ENCODE peak calls at places on chromosomes 13 and 19, in ten cellular contexts. B is left lung; D is body of pancreas; Z is upper lobe of left lung; U is esophagus muscularis mucosa; J is transverse colon; V is cardiac muscle cell; N is neuronal stem cell; R is effector memory CD4-positive, alpha-beta T cell; W is heart right ventricle. M is an unnamed sample.
A peak's percentile ranks its signal among the peaks of the same experiment; 100 is the strongest.

GRCh38 chr13:44040070-44040753 is 160.5 kb downstream of the LACC1 start:
- DNase-seq in B (no peak), D (no peak), Z (no peak), U (no peak), J (no peak), V (no peak), N (no peak), R (no peak), W (no peak), M (no peak)

GRCh38 chr19:10390652-10391286 is 10.4 kb upstream of the TYK2 start:
- DNase-seq in B (peak; percentile 82), D (peak; percentile 77), Z (peak; percentile 75), U (no peak), J (peak; percentile 71), V (peak; percentile 77), N (peak; percentile 68), R (peak; percentile 65), W (peak; percentile 76), M (peak; percentile 53)

GRCh38 chr19:33805313-33805712 is 8.6 kb downstream of the KCTD15 start:
- DNase-seq in B (no peak), D (no peak), Z (no peak), U (no peak), J (no peak), V (no peak), N (no peak), R (no peak), W (no peak), M (no peak)

GRCh38 chr19:13020002-13020414 is 24.7 kb downstream of the NFIX start:
- DNase-seq in B (peak; percentile 43), D (no peak), Z (no peak), U (no peak), J (no peak), V (no peak), N (no peak), R (no peak), W (no peak), M (no peak)

GRCh38 chr19:42280761-42281174 is 11.7 kb downstream of the CIC start:
- DNase-seq in B (no peak), D (no peak), Z (no peak), U (no peak), J (peak; percentile 49), V (peak; percentile 67), N (no peak), R (no peak), W (peak; percentile 79), M (no peak)

GRCh38 chr13:61084983-61085382 is 330.7 kb downstream of the PCDH20 start:
- DNase-seq in B (no peak), D (no peak), Z (no peak), U (no peak), J (no peak), V (no peak), N (no peak), R (no peak), W (no peak), M (peak; percentile 20)

GRCh38 chr13:77093735-77094134 is 66.8 kb upstream of the FBXL3 start:
- DNase-seq in B (no peak), D (no peak), Z (no peak), U (no peak), J (no peak), V (no peak), N (no peak), R (no peak), W (no peak), M (no peak)

GRCh38 chr19:1172353-1173159 is 1.5 kb downstream of the SBNO2 start:
- DNase-seq in B (peak; percentile 85), D (peak; percentile 78), Z (peak; percentile 77), U (no peak), J (peak; percentile 76), V (no peak), N (no peak), R (no peak), W (peak; percentile 62), M (peak; percentile 71)

GRCh38 chr13:94710881-94711560 is 1.3 kb downstream of the SOX21 start:
- DNase-seq in B (peak; percentile 78), D (no peak), Z (no peak), U (peak; percentile 79), J (no peak), V (no peak), N (no peak), R (no peak), W (no peak), M (no peak)

GRCh38 chr19:3096267-3096901 is 2.2 kb downstream of the GNA11 start:
- DNase-seq in B (peak; percentile 73), D (peak; percentile 15), Z (no peak), U (no peak), J (peak; percentile 43), V (no peak), N (no peak), R (no peak), W (peak; percentile 6), M (no peak)

GRCh38 chr19:4986471-4986888 is 17.6 kb downstream of the KDM4B start:
- DNase-seq in B (no peak), D (no peak), Z (no peak), U (no peak), J (no peak), V (no peak), N (no peak), R (no peak), W (no peak), M (no peak)

GRCh38 chr19:29376855-29377354 is 148.9 kb upstream of the VSTM2B start:
- DNase-seq in B (no peak), D (no peak), Z (peak; percentile 6), U (peak; percentile 78), J (no peak), V (no peak), N (no peak), R (no peak), W (no peak), M (no peak)

GRCh38 chr19:3785938-3786824 is at the start of gene MATK:
- DNase-seq in B (peak; percentile 60), D (no peak), Z (no peak), U (no peak), J (no peak), V (no peak), N (no peak), R (no peak), W (no peak), M (no peak)

GRCh38 chr13:59906413-59907027 is 257.2 kb downstream of the DIAPH3 start:
- DNase-seq in B (no peak), D (no peak), Z (no peak), U (no peak), J (no peak), V (peak; percentile 40), N (no peak), R (no peak), W (no peak), M (peak; percentile 3)

GRCh38 chr19:13978306-13978705 is 26.0 kb downstream of the DCAF15 start:
- DNase-seq in B (peak; percentile 91), D (peak; percentile 59), Z (peak; percentile 85), U (peak; percentile 95), J (peak; percentile 81), V (peak; percentile 83), N (peak; percentile 85), R (no peak), W (peak; percentile 87), M (no peak)

GRCh38 chr13:45327253-45327954 is 13.6 kb downstream of the TPT1 start:
- DNase-seq in B (no peak), D (no peak), Z (no peak), U (no peak), J (no peak), V (no peak), N (no peak), R (no peak), W (no peak), M (no peak)
- H3K27ac ChIP-seq in B (no peak overlapping the region), D (no peak overlapping the region), Z (peak overlapping the region; percentile 0), U (no peak overlapping the region), J (no peak overlapping the region), V (no peak overlapping the region), N (no peak overlapping the region), R (no peak overlapping the region), W (no peak overlapping the region), M (no peak overlapping the region)

GRCh38 chr13:30147380-30147779 is 160.0 kb downstream of the KATNAL1 start:
- DNase-seq in B (no peak), D (no peak), Z (no peak), U (no peak), J (no peak), V (no peak), N (no peak), R (no peak), W (no peak), M (no peak)
- H3K4me1 ChIP-seq in B (peaks cover 10% of the 10 kb centered on the region), D (peaks cover 10% of the 10 kb centered on the region), Z (peaks cover 8% of the 10 kb centered on the region), U (peaks cover 10% of the 10 kb centered on the region), J (peaks cover 7% of the 10 kb centered on the region), V (peaks cover 9% of the 10 kb centered on the region), N (no peaks in the 10 kb centered on the region), R (peaks cover 85% of the 10 kb centered on the region), W (peaks cover 9% of the 10 kb centered on the region), M (peaks cover 22% of the 10 kb centered on the region)

GRCh38 chr19:15243236-15243957 is 11.1 kb upstream of the EPHX3 start:
- DNase-seq in B (no peak), D (no peak), Z (no peak), U (no peak), J (no peak), V (no peak), N (no peak), R (no peak), W (no peak), M (no peak)
- H3K27ac ChIP-seq in B (no peak overlapping the region), D (no peak overlapping the region), Z (no peak overlapping the region), U (no peak overlapping the region), J (no peak overlapping the region), V (no peak overlapping the region), N (no peak overlapping the region), R (no peak overlapping the region), W (no peak overlapping the region), M (no peak overlapping the region)

GRCh38 chr13:29525757-29526156 is 69.7 kb downstream of the SLC7A1 start:
- DNase-seq in B (no peak), D (no peak), Z (no peak), U (no peak), J (no peak), V (no peak), N (no peak), R (no peak), W (no peak), M (no peak)

GRCh38 chr13:29524641-29525040 is 70.8 kb downstream of the SLC7A1 start:
- DNase-seq in B (no peak), D (no peak), Z (no peak), U (no peak), J (no peak), V (no peak), N (no peak), R (no peak), W (no peak), M (no peak)

GRCh38 chr13:29527916-29528315 is 67.6 kb downstream of the SLC7A1 start:
- DNase-seq in B (no peak), D (no peak), Z (no peak), U (no peak), J (no peak), V (no peak), N (no peak), R (no peak), W (no peak), M (no peak)

GRCh38 chr13:29527511-29527910 is 68.0 kb downstream of the SLC7A1 start:
- DNase-seq in B (no peak), D (no peak), Z (no peak), U (no peak), J (no peak), V (no peak), N (no peak), R (no peak), W (no peak), M (no peak)

DNA sequence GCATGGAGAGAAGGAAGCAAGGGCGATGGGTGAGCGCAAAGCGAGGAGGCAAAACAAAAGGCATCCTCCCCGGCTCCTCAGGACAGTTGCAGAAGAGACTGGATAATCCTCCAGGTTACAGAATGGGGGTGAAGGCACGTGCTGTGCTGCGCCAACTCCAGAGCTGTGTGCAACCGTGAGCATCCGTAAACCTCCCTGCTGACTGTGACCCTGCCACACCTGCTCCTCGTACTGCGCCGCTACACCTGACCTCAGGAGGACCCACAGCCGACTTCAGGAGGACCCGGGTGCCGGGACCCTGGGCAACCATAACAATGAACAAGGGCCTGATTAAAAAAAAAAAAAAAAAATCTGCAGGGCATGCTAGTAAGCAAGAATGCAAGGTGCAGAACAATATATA is 68.7 kb downstream of the SLC7A1 start:
- DNase-seq in B (no peak), D (no peak), Z (no peak), U (no peak), J (no peak), V (no peak), N (no peak), R (no peak), W (no peak), M (no peak)
- H3K4me1 ChIP-seq in B (no peaks in the 10 kb centered on the region), D (no peaks in the 10 kb centered on the region), Z (no peaks in the 10 kb centered on the region), U (no peaks in the 10 kb centered on the region), J (no peaks in the 10 kb centered on the region), V (no peaks in the 10 kb centered on the region), N (peaks cover 4% of the 10 kb centered on the region), R (no peaks in the 10 kb centered on the region), W (peaks cover 11% of the 10 kb centered on the region), M (peaks cover 19% of the 10 kb centered on the region)